ENCODE peak calls at places on chromosome 7, in nine cellular contexts. A is mammary epithelial cell, N is heart left ventricle, B is right atrium auricular region, M is brain microvascular endothelial cell, H is upper lobe of right lung, C is lower lobe of right lung, Y is tibial nerve, Q is substantia nigra. T is an unnamed sample.

GRCh38 chr7:1768835-1769234 is 98.8 kb downstream of the ELFN1 start:
- DNase-seq in A (no peak), N (no peak), B (no peak), M (no peak), H (no peak), C (no peak), Y (no peak), Q (no peak), T (no peak)

GRCh38 chr7:73596191-73597065 is 18.0 kb upstream of the TBL2 start:
- DNase-seq in A (no peak), N (no peak), B (no peak), M (no peak), H (no peak), C (no peak), Y (no peak), Q (no peak), T (no peak)

GRCh38 chr7:48309720-48310119 is 138.5 kb downstream of the ABCA13 start:
- DNase-seq in A (no peak), N (no peak), B (no peak), M (no peak), H (no peak), C (no peak), Y (no peak), Q (no peak), T (no peak)

GRCh38 chr7:77433901-77434300 is 17.8 kb upstream of the GSAP start:
- DNase-seq in A (no peak), N (no peak), B (no peak), M (no peak), H (no peak), C (no peak), Y (no peak), Q (no peak), T (no peak)

GRCh38 chr7:44945479-44945878 is 33.3 kb downstream of the MYO1G start:
- DNase-seq in A (no peak), N (no peak), B (no peak), M (no peak), H (no peak), C (no peak), Y (no peak), Q (no peak), T (no peak)

GRCh38 chr7:17405786-17406185 is 107.3 kb downstream of the AHR start:
- DNase-seq in A (peak), N (no peak), B (no peak), M (peak), H (no peak), C (no peak), Y (no peak), Q (no peak), T (no peak)

GRCh38 chr7:23332881-23333612 is 33.9 kb downstream of the MALSU1 start:
- DNase-seq in A (no peak), N (peak), B (no peak), M (peak), H (no peak), C (no peak), Y (no peak), Q (no peak), T (no peak)

GRCh38 chr7:44463169-44463808 is 27.2 kb downstream of the NUDCD3 start:
- DNase-seq in A (no peak), N (no peak), B (no peak), M (no peak), H (no peak), C (no peak), Y (no peak), Q (no peak), T (no peak)

GRCh38 chr7:31663072-31663471 is 23.9 kb upstream of the PPP1R17 start:
- DNase-seq in A (no peak), N (no peak), B (no peak), M (no peak), H (no peak), C (no peak), Y (no peak), Q (no peak), T (no peak)

GRCh38 chr7:91692800-91693199 is 187.7 kb downstream of the MTERF1 start:
- DNase-seq in A (no peak), N (no peak), B (no peak), M (no peak), H (no peak), C (no peak), Y (no peak), Q (no peak), T (no peak)

GRCh38 chr7:37476881-37477280 is 28.2 kb upstream of the ELMO1 start:
- DNase-seq in A (no peak), N (no peak), B (no peak), M (no peak), H (no peak), C (no peak), Y (no peak), Q (no peak), T (no peak)

GRCh38 chr7:80216996-80217842 is 82.6 kb downstream of the GNAI1 start:
- DNase-seq in A (no peak), N (no peak), B (no peak), M (no peak), H (no peak), C (no peak), Y (no peak), Q (no peak), T (no peak)

GRCh38 chr7:33334349-33334748 is 205.0 kb downstream of the BBS9 start:
- DNase-seq in A (peak), N (no peak), B (no peak), M (peak), H (no peak), C (no peak), Y (no peak), Q (no peak), T (no peak)

GRCh38 chr7:99737726-99738125 is 2.7 kb upstream of the CYP3A7 start:
- DNase-seq in A (peak), N (no peak), B (no peak), M (no peak), H (no peak), C (no peak), Y (no peak), Q (no peak), T (peak)
- H3K27ac ChIP-seq in A (peak), N (no peak), B (no peak), M (no peak), H (no peak), C (no peak), Y (no peak), Q (no peak), T (no peak)

DNA sequence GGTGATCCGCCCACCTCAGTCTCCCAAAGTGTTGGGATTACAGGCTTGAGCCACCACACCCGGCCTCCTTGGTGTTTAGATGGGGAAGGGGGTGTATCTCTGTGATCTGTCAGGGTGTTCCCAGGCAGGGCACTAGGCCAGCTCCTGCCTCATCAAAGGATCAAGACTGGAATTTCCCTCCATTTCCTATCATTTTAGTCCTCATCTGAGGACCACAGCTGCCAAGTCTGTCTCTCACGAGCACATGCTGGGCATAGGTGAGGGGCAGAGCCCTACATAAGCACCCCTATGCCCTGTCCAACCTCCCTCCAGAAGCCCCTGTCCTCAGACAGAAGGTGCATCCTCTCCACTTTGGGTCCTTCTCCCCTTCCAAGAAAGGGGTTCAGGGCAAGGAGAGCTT is 19.5 kb downstream of the TRIM56 start:
- DNase-seq in A (no peak), N (no peak), B (no peak), M (no peak), H (no peak), C (no peak), Y (no peak), Q (no peak), T (no peak)
- H3K27ac ChIP-seq in A (no peak), N (no peak), B (no peak), M (no peak), H (no peak), C (no peak), Y (no peak), Q (no peak), T (no peak)

GRCh38 chr7:90648107-90648506 is 52.0 kb downstream of the CDK14 start:
- DNase-seq in A (no peak), N (no peak), B (no peak), M (no peak), H (no peak), C (no peak), Y (no peak), Q (no peak), T (no peak)
- H3K27ac ChIP-seq in A (no peak), N (no peak), B (no peak), M (no peak), H (no peak), C (no peak), Y (peak), Q (no peak), T (no peak)

GRCh38 chr7:35839860-35840854 is 39.3 kb downstream of the SEPTIN7 start:
- DNase-seq in A (peak), N (no peak), B (no peak), M (peak), H (no peak), C (no peak), Y (no peak), Q (no peak), T (no peak)
- H3K27ac ChIP-seq in A (no peak), N (no peak), B (no peak), M (no peak), H (no peak), C (no peak), Y (no peak), Q (no peak), T (no peak)

DNA sequence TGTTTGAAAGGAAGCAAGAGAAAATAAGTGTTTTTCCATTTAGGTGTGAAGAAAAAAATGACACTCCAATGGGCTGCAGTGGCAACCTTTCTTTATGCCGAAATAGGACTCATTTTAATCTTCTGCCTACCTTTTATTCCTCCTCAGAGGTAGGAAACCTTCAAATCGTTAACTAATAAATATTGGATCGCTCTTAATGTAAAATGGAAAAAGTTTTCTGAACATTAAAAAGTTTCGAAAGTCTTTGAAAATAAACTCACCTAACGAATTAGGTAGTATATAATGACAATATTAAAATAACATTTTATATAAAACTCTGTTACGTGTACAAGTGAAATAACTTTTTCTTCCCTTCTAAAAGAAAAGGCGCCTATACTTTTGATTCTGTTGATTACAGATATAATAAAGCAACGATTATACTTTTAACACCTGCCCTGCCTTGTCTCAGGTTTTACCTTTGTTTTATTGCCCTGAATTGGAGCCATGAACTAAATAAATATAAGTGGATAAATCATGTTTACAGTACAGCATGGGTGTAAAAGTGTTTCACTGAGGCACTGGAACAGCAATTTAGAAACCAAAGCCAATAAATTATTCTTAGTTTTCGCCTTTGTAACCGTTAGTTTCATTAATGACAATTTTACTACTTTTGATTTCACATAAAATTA is 804 bp downstream of the BCAP29 start:
- DNase-seq in A (no peak), N (no peak), B (no peak), M (no peak), H (no peak), C (no peak), Y (no peak), Q (no peak), T (no peak)
- H3K27ac ChIP-seq in A (peak), N (peak), B (peak), M (peak), H (peak), C (peak), Y (peak), Q (peak), T (peak)

DNA sequence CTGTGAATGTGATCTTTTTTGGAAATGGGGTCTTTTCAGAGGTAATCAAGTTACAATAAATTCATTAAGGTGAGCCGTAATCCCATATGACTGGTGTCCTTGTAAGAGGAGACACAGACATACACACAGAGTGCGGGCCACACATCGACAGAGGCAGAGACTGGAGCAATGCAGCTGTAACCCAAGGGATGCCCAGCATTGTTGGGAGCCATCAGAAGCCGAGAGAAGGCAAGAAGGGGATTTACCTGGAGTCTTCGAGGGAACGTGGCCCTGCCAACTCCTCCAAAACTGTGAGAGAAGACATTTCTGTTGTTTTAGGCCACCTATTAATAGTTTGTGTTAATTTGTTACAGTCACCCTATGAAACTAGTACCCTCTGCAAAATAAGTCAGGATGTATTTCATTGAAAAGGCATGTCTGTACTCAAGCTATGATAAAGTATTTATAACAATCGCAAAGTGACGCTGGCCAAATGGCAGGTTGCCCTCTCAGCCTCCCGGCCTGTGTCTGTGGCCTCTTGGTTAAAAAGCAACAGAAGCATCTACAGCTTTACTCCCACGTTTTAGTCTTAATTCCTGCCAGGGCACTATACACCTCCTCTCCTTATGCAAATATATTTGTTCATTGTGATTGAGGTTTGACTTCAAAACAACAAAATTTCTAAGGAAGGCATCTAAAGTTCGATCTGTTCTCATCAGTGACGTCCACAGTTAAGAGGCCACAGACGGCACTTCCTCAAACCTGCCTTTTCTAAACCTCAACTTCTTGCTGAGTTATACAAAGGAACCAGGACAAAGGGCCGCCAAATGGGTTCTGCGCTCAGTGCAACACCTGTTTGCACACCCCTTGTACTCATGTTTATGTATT is 46.8 kb downstream of the HIPK2 start:
- DNase-seq in A (no peak), N (peak), B (peak), M (peak), H (no peak), C (peak), Y (no peak), Q (no peak), T (no peak)
- H3K27ac ChIP-seq in A (peak), N (peak), B (peak), M (peak), H (peak), C (peak), Y (peak), Q (peak), T (peak)

GRCh38 chr7:150902078-150903033 is 50.0 kb downstream of the AOC1 start:
- DNase-seq in A (no peak), N (no peak), B (no peak), M (no peak), H (no peak), C (no peak), Y (no peak), Q (no peak), T (no peak)

GRCh38 chr7:150903627-150904026 is 51.3 kb downstream of the AOC1 start:
- DNase-seq in A (peak), N (peak), B (no peak), M (no peak), H (peak), C (peak), Y (no peak), Q (peak), T (no peak)

GRCh38 chr7:150898475-150899011 is 46.2 kb downstream of the AOC1 start:
- DNase-seq in A (peak), N (peak), B (peak), M (peak), H (peak), C (peak), Y (peak), Q (peak), T (no peak)

GRCh38 chr7:150900675-150901074 is 48.4 kb downstream of the AOC1 start:
- DNase-seq in A (no peak), N (no peak), B (no peak), M (no peak), H (no peak), C (no peak), Y (no peak), Q (no peak), T (no peak)

DNA sequence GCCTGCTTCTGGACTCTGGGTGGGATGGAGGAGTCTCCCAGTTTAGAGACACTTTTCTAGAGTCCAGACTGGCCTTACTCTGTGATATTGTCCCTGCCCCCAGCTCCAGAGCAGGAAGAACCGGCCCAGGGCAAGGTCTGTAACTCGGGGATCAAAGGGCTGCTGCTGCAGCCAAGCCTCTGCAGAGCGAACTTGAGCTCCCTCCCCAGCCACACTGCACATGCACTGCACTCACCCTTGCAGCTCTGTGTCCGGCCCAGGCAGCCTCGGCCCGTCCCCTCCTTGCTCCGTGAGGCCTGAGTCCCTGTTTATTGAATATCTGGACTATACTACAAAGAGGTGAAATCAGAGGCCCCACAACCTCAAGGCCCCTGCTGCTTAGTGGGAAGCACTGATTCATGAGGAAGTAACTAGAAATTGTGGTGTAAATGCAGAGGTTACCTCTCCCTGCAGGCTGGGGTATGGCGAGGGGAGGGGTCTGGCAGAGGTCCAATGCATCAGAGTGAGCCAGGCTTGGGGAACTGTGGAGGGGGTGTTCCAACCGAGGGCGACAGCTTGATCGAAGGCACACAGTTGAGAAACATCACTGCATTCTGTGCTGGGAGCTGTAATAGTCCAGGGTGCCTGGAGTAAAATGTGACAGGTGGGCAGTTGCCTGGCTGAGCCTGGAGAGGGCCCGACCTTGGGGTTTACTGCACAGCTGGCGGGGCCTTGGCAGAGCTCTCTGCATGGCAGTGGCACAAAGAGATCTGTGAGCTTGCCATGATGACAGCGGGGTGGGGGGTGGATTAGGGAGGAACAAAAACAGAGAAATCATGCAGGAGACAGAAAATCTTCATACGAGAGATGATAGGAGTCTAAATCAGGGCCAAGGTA is 49.1 kb downstream of the AOC1 start:
- DNase-seq in A (no peak), N (no peak), B (no peak), M (no peak), H (no peak), C (no peak), Y (no peak), Q (peak), T (no peak)
- H3K27ac ChIP-seq in A (no peak), N (no peak), B (peak), M (no peak), H (no peak), C (no peak), Y (no peak), Q (no peak), T (no peak)

GRCh38 chr7:116772423-116772852 is 89.9 kb upstream of the CAPZA2 start:
- DNase-seq in A (peak), N (no peak), B (no peak), M (no peak), H (no peak), C (no peak), Y (no peak), Q (no peak), T (no peak)
- H3K27ac ChIP-seq in A (peak), N (no peak), B (no peak), M (peak), H (no peak), C (no peak), Y (no peak), Q (no peak), T (no peak)

GRCh38 chr7:131231381-131232220 is 96.1 kb upstream of the MKLN1 start:
- DNase-seq in A (no peak), N (peak), B (peak), M (peak), H (no peak), C (no peak), Y (peak), Q (peak), T (no peak)
- H3K27ac ChIP-seq in A (no peak), N (peak), B (peak), M (peak), H (peak), C (peak), Y (peak), Q (no peak), T (peak)

GRCh38 chr7:134432296-134433152 is 26.4 kb downstream of the AKR1B1 start:
- DNase-seq in A (peak), N (peak), B (peak), M (peak), H (peak), C (peak), Y (peak), Q (peak), T (peak)

GRCh38 chr7:134433430-134433829 is 25.5 kb downstream of the AKR1B1 start:
- DNase-seq in A (no peak), N (no peak), B (no peak), M (no peak), H (no peak), C (no peak), Y (no peak), Q (no peak), T (no peak)

GRCh38 chr7:134429481-134429880 is 29.4 kb downstream of the AKR1B1 start:
- DNase-seq in A (no peak), N (no peak), B (no peak), M (no peak), H (no peak), C (no peak), Y (no peak), Q (no peak), T (no peak)

GRCh38 chr7:134428942-134429341 is 30.0 kb downstream of the AKR1B1 start:
- DNase-seq in A (no peak), N (no peak), B (no peak), M (no peak), H (no peak), C (no peak), Y (no peak), Q (no peak), T (no peak)

GRCh38 chr7:134431805-134432204 is 27.1 kb downstream of the AKR1B1 start:
- DNase-seq in A (no peak), N (no peak), B (no peak), M (no peak), H (no peak), C (no peak), Y (no peak), Q (no peak), T (no peak)
- H3K27ac ChIP-seq in A (peak), N (peak), B (peak), M (no peak), H (peak), C (no peak), Y (peak), Q (no peak), T (peak)